ENCODE peak calls at places on chromosomes 2 and 18, in six cellular contexts. O is sigmoid colon, G is ascending aorta, N is Panc1, U is keratinocyte, E is esophagus squamous epithelium. J is an unnamed sample.

GRCh38 chr2:17867133-17867532 is 11.3 kb upstream of the KCNS3 start:
- DNase-seq in N (no peak), E (no peak), U (no peak), O (no peak), G (no peak), J (no peak)

GRCh38 chr2:128769457-128770142 is 450.9 kb upstream of the HS6ST1 start:
- DNase-seq in O (peak; percentile 38), N (no peak), U (no peak), G (peak; percentile 41), E (no peak), J (no peak)

GRCh38 chr2:221124542-221125235 is 447.4 kb downstream of the EPHA4 start:
- DNase-seq in E (no peak), G (no peak), N (no peak), U (no peak), O (no peak), J (no peak)

GRCh38 chr2:96231316-96231715 is 22.7 kb upstream of the STARD7 start:
- DNase-seq in E (no peak), O (no peak), G (no peak), U (no peak), N (no peak), J (no peak)

GRCh38 chr2:223995569-223995968 is 38.3 kb downstream of the MRPL44 start:
- DNase-seq in N (no peak), O (no peak), U (peak; percentile 60), E (no peak), G (no peak), J (no peak)

GRCh38 chr18:61602836-61603235 is 269.6 kb downstream of the CDH20 start:
- DNase-seq in O (no peak), E (no peak), U (no peak), G (no peak), N (no peak), J (no peak)

GRCh38 chr2:240879105-240879504 is 10.5 kb downstream of the AGXT start:
- DNase-seq in U (no peak), O (no peak), E (no peak), G (no peak), N (no peak), J (no peak)

GRCh38 chr2:215883799-215884198 is 129.6 kb downstream of the MREG start:
- DNase-seq in O (no peak), U (no peak), E (no peak), N (no peak), G (no peak), J (no peak)

GRCh38 chr2:171520471-171520870 is 1.8 kb upstream of the CYBRD1 start:
- DNase-seq in O (no peak), G (no peak), E (no peak), U (no peak), N (no peak), J (no peak)

GRCh38 chr2:105873281-105873680 is 128.6 kb downstream of the NCK2 start:
- DNase-seq in O (no peak), U (no peak), G (no peak), E (no peak), N (no peak), J (no peak)

GRCh38 chr2:110994250-110994961 is 126.3 kb upstream of the BCL2L11 start:
- DNase-seq in E (no peak), O (no peak), N (no peak), G (no peak), U (no peak), J (no peak)

GRCh38 chr2:203453858-203454451 is 81.1 kb downstream of the RAPH1 start:
- DNase-seq in O (no peak), E (no peak), U (no peak), N (peak; percentile 42), G (no peak), J (no peak)

GRCh38 chr2:51350100-51350499 is 318.2 kb upstream of the NRXN1 start:
- DNase-seq in N (no peak), E (no peak), U (no peak), G (no peak), O (no peak), J (no peak)

GRCh38 chr2:125680809-125681208 is 975.1 kb upstream of the GYPC start:
- DNase-seq in U (no peak), N (no peak), E (no peak), G (no peak), O (no peak), J (no peak)

GRCh38 chr2:233840520-233840919 is 13.8 kb downstream of the HJURP start:
- DNase-seq in E (no peak), G (no peak), U (no peak), N (no peak), O (no peak), J (no peak)

GRCh38 chr2:124822516-124822915 is 797.4 kb downstream of the CNTNAP5 start:
- DNase-seq in O (no peak), U (no peak), G (no peak), N (no peak), E (no peak), J (no peak)

GRCh38 chr2:45651415-45652089 is at the start of gene PRKCE:
- DNase-seq in U (no peak), E (peak; percentile 17), N (no peak), G (peak; percentile 74), O (peak; percentile 87), J (peak; percentile 63)

GRCh38 chr18:27652480-27653121 is 467.5 kb upstream of the CHST9 start:
- DNase-seq in U (no peak), N (no peak), E (no peak), O (no peak), G (no peak), J (no peak)

GRCh38 chr2:240905176-240905781 is 857 bp upstream of the CROCC2 start:
- DNase-seq in E (no peak), G (no peak), N (no peak), O (no peak), U (no peak), J (no peak)

GRCh38 chr18:48800877-48801727 is 149.7 kb downstream of the SMAD7 start:
- DNase-seq in E (no peak), U (no peak), G (peak; percentile 67), O (peak; percentile 40), N (no peak), J (no peak)

DNA sequence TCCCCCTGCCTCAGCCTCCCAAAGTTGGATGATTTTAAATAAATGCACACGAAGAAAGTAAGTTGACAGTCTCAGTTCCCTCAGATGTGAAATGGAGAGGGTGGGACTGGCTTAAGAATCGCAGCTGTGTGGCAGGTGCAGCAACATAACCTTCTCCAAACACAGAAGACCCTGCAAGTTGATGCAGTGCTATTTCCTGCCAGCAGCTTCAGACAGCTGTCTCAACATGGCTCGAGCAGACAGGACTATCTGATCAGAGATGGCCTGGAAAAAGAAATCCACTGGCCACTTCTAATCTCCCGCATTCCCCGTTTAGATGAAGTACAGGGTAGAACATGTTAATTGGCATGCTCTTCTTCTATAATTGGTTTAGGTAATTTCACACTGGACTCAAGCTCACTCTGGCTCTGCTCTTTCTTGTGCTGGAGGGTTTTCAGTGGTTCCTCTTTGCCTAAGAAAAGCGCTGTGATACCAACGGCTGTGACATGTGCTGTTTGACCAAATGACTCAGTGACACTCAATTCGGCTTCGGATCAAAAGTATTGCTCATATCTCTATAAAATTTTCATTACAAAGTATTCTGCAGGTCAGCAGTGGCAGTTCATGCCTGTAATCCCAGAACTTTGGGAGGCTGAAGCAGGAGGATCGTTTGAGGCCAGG is 40.2 kb downstream of the MYOM1 start:
- DNase-seq in E (no peak), G (no peak), O (no peak), N (no peak), U (no peak), J (no peak)
- H3K27ac ChIP-seq in E (no peak overlapping the region), G (peak overlapping the region; percentile 53), O (peak overlapping the region; percentile 15), N (no peak overlapping the region), U (no peak overlapping the region), J (no peak overlapping the region)

GRCh38 chr2:103008586-103008985 is 246.8 kb downstream of the TMEM182 start:
- DNase-seq in N (no peak), G (no peak), E (no peak), U (no peak), O (no peak), J (no peak)
- TF ChIP-seq CTCF in N (no peak), G (no peak), E (no peak), U (no peak), O (no peak), J (no peak)

GRCh38 chr18:67518566-67518965 is 2.0 kb upstream of the DSEL start:
- DNase-seq in O (no peak), U (no peak), N (no peak), G (no peak), E (no peak), J (no peak)

GRCh38 chr18:67514901-67515540 is 1.5 kb downstream of the DSEL start:
- DNase-seq in E (no peak), N (no peak), O (no peak), U (no peak), G (no peak), J (no peak)

GRCh38 chr18:67517224-67517765 is 775 bp upstream of the DSEL start:
- DNase-seq in O (peak; percentile 80), E (no peak), G (peak; percentile 65), N (no peak), U (no peak), J (no peak)

GRCh38 chr18:67515987-67516431 is 511 bp downstream of the DSEL start:
- DNase-seq in G (peak; percentile 90), O (peak; percentile 94), U (no peak), N (peak; percentile 42), E (no peak), J (peak; percentile 69)

GRCh38 chr18:67516432-67517223 is at the start of gene DSEL:
- DNase-seq in E (peak; percentile 74), U (no peak), O (peak; percentile 99), G (peak; percentile 98), N (peak; percentile 42), J (peak; percentile 100)
- H3K27ac ChIP-seq in E (peak within 1 kb of the TSS; percentile 78), U (peak within 1 kb of the TSS; percentile 71), O (peak within 1 kb of the TSS; percentile 93), G (peak within 1 kb of the TSS; percentile 94), N (peak within 1 kb of the TSS; percentile 63), J (peak within 1 kb of the TSS; percentile 43)

DNA sequence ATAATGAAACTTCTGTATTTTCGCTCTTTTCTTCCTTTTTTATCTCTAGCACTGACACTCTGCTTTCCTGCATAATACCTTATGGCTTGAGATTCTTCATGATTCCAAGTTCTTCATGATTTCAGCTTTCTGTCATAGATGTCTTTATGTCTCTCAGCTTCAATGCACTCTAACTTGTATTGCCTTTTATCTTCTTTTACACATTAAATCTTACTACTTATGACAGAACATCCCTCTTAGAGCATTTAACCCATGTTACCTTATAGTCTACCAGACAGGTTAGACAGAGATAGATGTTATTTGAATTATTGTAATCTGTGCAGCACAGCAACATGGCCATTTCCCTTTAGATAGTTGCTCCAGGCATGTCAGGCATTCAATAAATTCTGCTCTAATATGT is 1475.7 kb upstream of the TMEFF2 start:
- DNase-seq in G (no peak), U (no peak), O (no peak), E (no peak), N (no peak), J (no peak)
- TF ChIP-seq CTCF in G (no peak), U (no peak), O (no peak), E (no peak), N (no peak), J (no peak)

GRCh38 chr2:43031471-43032224 is 194.8 kb downstream of the ZFP36L2 start:
- DNase-seq in N (no peak), O (peak; percentile 19), G (no peak), U (no peak), E (no peak), J (no peak)

GRCh38 chr2:43032894-43033270 is 193.5 kb downstream of the ZFP36L2 start:
- DNase-seq in E (no peak), G (peak; percentile 40), N (no peak), U (no peak), O (peak; percentile 46), J (no peak)

GRCh38 chr2:43033466-43034241 is 192.8 kb downstream of the ZFP36L2 start:
- DNase-seq in O (peak; percentile 42), N (no peak), G (peak; percentile 56), E (no peak), U (no peak), J (no peak)

GRCh38 chr2:43030551-43031025 is 195.8 kb downstream of the ZFP36L2 start:
- DNase-seq in G (no peak), U (no peak), E (no peak), O (peak; percentile 57), N (no peak), J (no peak)

GRCh38 chr2:43032248-43032893 is 194.0 kb downstream of the ZFP36L2 start:
- DNase-seq in G (no peak), O (peak; percentile 88), U (no peak), E (no peak), N (no peak), J (no peak)
- H3K27ac ChIP-seq in G (peak overlapping the region; percentile 54), O (peak overlapping the region; percentile 60), U (peak overlapping the region; percentile 45), E (peak overlapping the region; percentile 47), N (no peak overlapping the region), J (no peak overlapping the region)